ENCODE peak calls at places on chromosomes 7 and 10, in five cellular contexts. E is uterus; T is thoracic aorta; S is CD4-positive, CD25-positive, alpha-beta regulatory T cell; Q is transverse colon. Y is an unnamed sample.

GRCh38 chr10:24465124-24465874 is 256.4 kb downstream of the KIAA1217 start:
- DNase-seq in E (no peak), T (no peak), S (no peak), Q (peak), Y (no peak)

GRCh38 chr7:102891693-102892261 is 21.0 kb upstream of the LRRC17 start:
- DNase-seq in E (peak), T (peak), S (no peak), Q (peak), Y (no peak)

GRCh38 chr7:83161186-83161585 is 1.5 kb downstream of the PCLO start:
- DNase-seq in E (no peak), T (no peak), S (no peak), Q (no peak), Y (no peak)

GRCh38 chr10:59004392-59004791 is 172.1 kb upstream of the PHYHIPL start:
- DNase-seq in E (no peak), T (no peak), S (no peak), Q (no peak), Y (no peak)

GRCh38 chr7:10104292-10104691 is 869.4 kb upstream of the PHF14 start:
- DNase-seq in E (no peak), T (no peak), S (no peak), Q (no peak), Y (no peak)

GRCh38 chr7:26646666-26647065 is 217.7 kb downstream of the SKAP2 start:
- DNase-seq in E (no peak), T (no peak), S (no peak), Q (no peak), Y (no peak)

GRCh38 chr10:56349611-56350010 is 11.4 kb downstream of the ZWINT start:
- DNase-seq in E (no peak), T (no peak), S (no peak), Q (no peak), Y (no peak)

GRCh38 chr7:106092204-106092603 is 19.9 kb downstream of the SYPL1 start:
- DNase-seq in E (no peak), T (no peak), S (no peak), Q (no peak), Y (no peak)

GRCh38 chr10:101244321-101245050 is 15.2 kb upstream of the LBX1 start:
- DNase-seq in E (no peak), T (no peak), S (no peak), Q (no peak), Y (no peak)

DNA sequence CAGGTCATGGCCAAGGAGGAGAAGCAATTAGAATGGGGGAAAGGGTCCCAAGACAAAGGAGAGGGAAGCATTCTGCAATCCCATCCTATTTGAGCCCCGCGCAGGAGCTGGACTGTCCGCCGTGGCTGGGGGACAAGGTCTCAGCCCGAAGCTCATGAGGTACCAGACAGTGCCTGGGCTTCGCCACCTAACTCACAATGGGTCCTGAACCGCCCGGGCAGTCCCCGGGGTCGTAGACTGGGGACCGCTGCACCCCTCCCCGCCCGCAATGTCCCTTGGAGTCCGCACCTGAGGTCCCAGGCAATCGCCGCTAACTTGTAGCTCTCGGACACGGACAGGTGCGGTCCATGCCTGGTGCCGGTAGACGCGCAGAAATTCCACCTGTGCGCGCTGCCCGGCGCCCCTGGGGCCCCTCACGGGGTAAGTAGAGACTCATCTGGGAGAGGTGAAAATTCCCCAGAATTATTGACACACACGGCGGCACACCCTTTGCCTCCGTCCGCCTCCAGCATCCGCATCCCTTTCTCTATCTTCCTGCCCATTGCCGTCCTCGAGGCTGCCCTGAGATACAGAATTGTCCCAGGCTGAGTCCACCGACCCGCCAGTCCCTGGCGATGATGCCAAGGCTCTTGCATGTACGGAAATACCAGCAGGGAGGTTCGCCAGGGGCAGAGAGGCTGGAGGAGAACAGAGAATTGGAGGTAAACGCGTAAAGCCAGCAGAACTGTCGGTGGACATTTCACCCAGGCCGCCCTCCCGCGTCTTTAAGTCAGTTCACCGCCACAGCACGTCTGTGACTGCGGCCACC is 1.7 kb downstream of the CHRM2 start:
- DNase-seq in E (no peak), T (no peak), S (no peak), Q (no peak), Y (no peak)
- H3K4me3 ChIP-seq in E (peak), T (peak), S (no peak), Q (peak), Y (no peak)

GRCh38 chr10:124078028-124078427 is 15.4 kb downstream of the CHST15 start:
- DNase-seq in E (no peak), T (no peak), S (no peak), Q (no peak), Y (no peak)
- H3K4me3 ChIP-seq in E (no peak), T (no peak), S (no peak), Q (no peak), Y (no peak)

GRCh38 chr10:71888248-71888622 is 37.2 kb upstream of the PSAP start:
- DNase-seq in E (no peak), T (no peak), S (no peak), Q (no peak), Y (no peak)
- H3K4me3 ChIP-seq in E (peak), T (peak), S (peak), Q (peak), Y (peak)

DNA sequence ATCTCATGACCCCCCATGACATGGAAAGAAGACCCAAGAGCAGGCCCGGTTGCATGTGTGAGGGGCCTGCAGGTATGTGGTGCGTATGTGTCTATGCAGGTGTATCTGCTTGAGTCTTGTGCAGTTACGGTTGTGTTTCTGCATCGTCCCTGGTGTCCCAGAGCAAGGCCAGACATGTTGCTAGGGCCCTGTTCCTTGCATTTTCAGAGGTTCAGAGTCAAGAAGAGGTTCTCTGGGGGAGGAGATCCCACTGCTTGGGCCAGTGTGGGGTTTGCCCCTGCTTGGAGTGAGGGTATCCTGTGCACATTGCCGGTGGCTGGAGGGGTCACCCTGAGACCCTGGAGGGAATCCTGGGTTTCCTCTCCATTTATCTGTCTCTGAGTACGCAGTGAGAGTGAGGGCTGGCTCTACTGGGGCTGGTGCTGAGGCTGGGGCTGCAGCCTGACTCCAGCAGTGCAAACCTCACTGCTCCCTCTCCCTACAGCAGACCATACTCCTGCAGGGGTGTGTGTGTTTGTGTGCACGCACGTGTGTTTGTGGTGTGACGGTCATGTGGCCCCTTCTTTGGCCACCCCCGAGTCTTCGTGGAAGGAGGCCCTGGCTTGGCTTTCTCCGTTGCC is 4.1 kb downstream of the TRIM8 start:
- DNase-seq in E (no peak), T (no peak), S (no peak), Q (no peak), Y (no peak)
- H3K4me3 ChIP-seq in E (no peak), T (peak), S (peak), Q (no peak), Y (no peak)

Y was measured in Jurkat, Clone E6-1.